ENCODE peak calls at places on chromosomes 1 and 21, in four cellular contexts. U is RWPE1; R is T-helper 2 cell; I is stimulated activated naive CD4-positive, alpha-beta T cell. P is an unnamed sample.

GRCh38 chr1:227778401-227778947 is 37.0 kb upstream of the PRSS38 start:
- DNase-seq in U (no peak), R (no peak), I (no peak), P (no peak)

GRCh38 chr1:22562584-22563551 is at the start of gene EPHA8:
- DNase-seq in U (no peak), R (no peak), I (no peak), P (no peak)

GRCh38 chr1:19846338-19846737 is 31.3 kb upstream of the RNF186 start:
- DNase-seq in U (no peak), R (no peak), I (no peak), P (no peak)

GRCh38 chr1:230425252-230426061 is 675 bp downstream of the PGBD5 start:
- DNase-seq in U (no peak), R (no peak), I (no peak), P (no peak)

GRCh38 chr1:201463071-201463552 is 5.9 kb downstream of the PHLDA3 start:
- DNase-seq in U (no peak), R (no peak), I (no peak), P (no peak)

GRCh38 chr1:81699234-81699633 is 101.5 kb upstream of the ADGRL2 start:
- DNase-seq in U (peak), R (no peak), I (no peak), P (no peak)

GRCh38 chr1:231165371-231165770 is 3.5 kb downstream of the TRIM67 start:
- DNase-seq in U (no peak), R (no peak), I (no peak), P (no peak)

GRCh38 chr1:9010781-9011323 is 15.4 kb downstream of the SLC2A7 start:
- DNase-seq in U (no peak), R (no peak), I (no peak), P (no peak)

GRCh38 chr1:225987491-225988316 is 11.4 kb downstream of the SDE2 start:
- DNase-seq in U (peak), R (peak), I (peak), P (peak)

GRCh38 chr1:65193129-65193528 is 45.1 kb downstream of the AK4 start:
- DNase-seq in U (no peak), R (no peak), I (no peak), P (no peak)

GRCh38 chr1:99170516-99170915 is 93.8 kb upstream of the PLPPR4 start:
- DNase-seq in U (peak), R (peak), I (no peak), P (no peak)

GRCh38 chr1:203135636-203136305 is 8.2 kb downstream of the ADORA1 start:
- DNase-seq in U (no peak), R (no peak), I (no peak), P (peak)

GRCh38 chr21:44083631-44084291 is 23.4 kb upstream of the PWP2 start:
- DNase-seq in U (no peak), R (peak), I (peak), P (no peak)

GRCh38 chr1:24364975-24365678 is 46.0 kb downstream of the GRHL3 start:
- DNase-seq in U (peak), R (peak), I (no peak), P (no peak)

GRCh38 chr1:1306070-1306660 is 1.6 kb downstream of the ACAP3 start:
- DNase-seq in U (no peak), R (no peak), I (no peak), P (no peak)

GRCh38 chr21:34008618-34009017 is 64.8 kb upstream of the MRPS6 start:
- DNase-seq in U (no peak), R (peak), I (no peak), P (no peak)

GRCh38 chr1:152188673-152189591 is 29.9 kb upstream of the RPTN start:
- DNase-seq in U (no peak), R (peak), I (peak), P (peak)

GRCh38 chr1:41325801-41326200 is 35.4 kb upstream of the FOXO6 start:
- DNase-seq in U (no peak), R (no peak), I (no peak), P (no peak)

GRCh38 chr1:4061521-4062031 is 161.5 kb upstream of the C1orf174 start:
- DNase-seq in U (no peak), R (no peak), I (no peak), P (no peak)

GRCh38 chr1:236370397-236370796 is 23.7 kb upstream of the EDARADD start:
- DNase-seq in U (no peak), R (peak), I (no peak), P (no peak)

GRCh38 chr1:21568006-21568746 is 59.0 kb downstream of the ALPL start:
- DNase-seq in U (peak), R (no peak), I (no peak), P (no peak)

GRCh38 chr1:154955718-154956513 is at the start of gene PBXIP1:
- DNase-seq in U (peak), R (peak), I (peak), P (peak)

GRCh38 chr1:169047074-169047473 is 59.4 kb upstream of the ATP1B1 start:
- DNase-seq in U (no peak), R (no peak), I (no peak), P (no peak)

GRCh38 chr1:16191309-16191708 is 21.1 kb downstream of the ARHGEF19 start:
- DNase-seq in U (no peak), R (no peak), I (no peak), P (no peak)

GRCh38 chr1:214019499-214019898 is 31.7 kb downstream of the PROX1 start:
- DNase-seq in U (no peak), R (no peak), I (no peak), P (no peak)

GRCh38 chr1:86377341-86377740 is 18.8 kb downstream of the ODF2L start:
- DNase-seq in U (no peak), R (peak), I (no peak), P (no peak)

GRCh38 chr1:10856863-10857598 is 60.6 kb upstream of the CASZ1 start:
- DNase-seq in U (no peak), R (no peak), I (no peak), P (no peak)

GRCh38 chr1:29655945-29656866 is 419.9 kb downstream of the PTPRU start:
- DNase-seq in U (no peak), R (no peak), I (no peak), P (no peak)